ENCODE peak calls at places on chromosomes 5 and 9, in eight cellular contexts. One of them, this sample, is unnamed.
A peak's percentile ranks its signal among the peaks of the same experiment; 100 is the strongest.

GRCh38 chr5:149549461-149550266 is 1.6 kb downstream of the CSNK1A1 start:
- DNase-seq in suprapubic skin: peak; percentile 73
- DNase-seq in activated naive CD8-positive, alpha-beta T cell treated with anti-CD3 and anti-CD28 coated beads, Interleukin-2, amount 50 U/mL, for 24 hours: peak; percentile 26
- DNase-seq in nucleus accumbens: peak; percentile 52
- DNase-seq in fibroblast of mammary gland: peak; percentile 70
- DNase-seq in activated CD8-positive, alpha-beta memory T cell treated with anti-CD3 and anti-CD28 coated beads, Interleukin-2, amount 50 U/mL, for 4 hours: peak; percentile 18
- DNase-seq in HTR-8/SVneo: no peak
- DNase-seq in activated T-helper 9 cell treated with anti-CD3 and anti-CD28 coated beads, Interleukin-2, amount 50 U/mL, for 16 hours: peak; percentile 3
- DNase-seq in this sample: no peak

GRCh38 chr5:111859533-111860270 is 102.7 kb upstream of the NREP start:
- DNase-seq in fibroblast of mammary gland: peak; percentile 96
- DNase-seq in nucleus accumbens: no peak
- DNase-seq in suprapubic skin: no peak
- DNase-seq in activated T-helper 9 cell treated with anti-CD3 and anti-CD28 coated beads, Interleukin-2, amount 50 U/mL, for 16 hours: no peak
- DNase-seq in activated CD8-positive, alpha-beta memory T cell treated with anti-CD3 and anti-CD28 coated beads, Interleukin-2, amount 50 U/mL, for 4 hours: no peak
- DNase-seq in HTR-8/SVneo: peak; percentile 5
- DNase-seq in activated naive CD8-positive, alpha-beta T cell treated with anti-CD3 and anti-CD28 coated beads, Interleukin-2, amount 50 U/mL, for 24 hours: no peak
- DNase-seq in this sample: no peak

GRCh38 chr5:14193496-14193895 is 50.4 kb downstream of the TRIO start:
- DNase-seq in activated naive CD8-positive, alpha-beta T cell treated with anti-CD3 and anti-CD28 coated beads, Interleukin-2, amount 50 U/mL, for 24 hours: no peak
- DNase-seq in nucleus accumbens: no peak
- DNase-seq in suprapubic skin: no peak
- DNase-seq in fibroblast of mammary gland: peak; percentile 76
- DNase-seq in activated CD8-positive, alpha-beta memory T cell treated with anti-CD3 and anti-CD28 coated beads, Interleukin-2, amount 50 U/mL, for 4 hours: no peak
- DNase-seq in HTR-8/SVneo: no peak
- DNase-seq in activated T-helper 9 cell treated with anti-CD3 and anti-CD28 coated beads, Interleukin-2, amount 50 U/mL, for 16 hours: no peak
- DNase-seq in this sample: no peak

GRCh38 chr5:60961685-60962084 is 16.7 kb downstream of the NDUFAF2 start:
- DNase-seq in activated naive CD8-positive, alpha-beta T cell treated with anti-CD3 and anti-CD28 coated beads, Interleukin-2, amount 50 U/mL, for 24 hours: no peak
- DNase-seq in activated CD8-positive, alpha-beta memory T cell treated with anti-CD3 and anti-CD28 coated beads, Interleukin-2, amount 50 U/mL, for 4 hours: no peak
- DNase-seq in fibroblast of mammary gland: peak; percentile 57
- DNase-seq in nucleus accumbens: no peak
- DNase-seq in suprapubic skin: no peak
- DNase-seq in HTR-8/SVneo: no peak
- DNase-seq in activated T-helper 9 cell treated with anti-CD3 and anti-CD28 coated beads, Interleukin-2, amount 50 U/mL, for 16 hours: no peak
- DNase-seq in this sample: no peak

GRCh38 chr5:81852277-81853004 is 101.5 kb upstream of the SSBP2 start:
- DNase-seq in activated T-helper 9 cell treated with anti-CD3 and anti-CD28 coated beads, Interleukin-2, amount 50 U/mL, for 16 hours: no peak
- DNase-seq in activated CD8-positive, alpha-beta memory T cell treated with anti-CD3 and anti-CD28 coated beads, Interleukin-2, amount 50 U/mL, for 4 hours: no peak
- DNase-seq in nucleus accumbens: peak; percentile 37
- DNase-seq in fibroblast of mammary gland: peak; percentile 66
- DNase-seq in suprapubic skin: no peak
- DNase-seq in activated naive CD8-positive, alpha-beta T cell treated with anti-CD3 and anti-CD28 coated beads, Interleukin-2, amount 50 U/mL, for 24 hours: peak; percentile 14
- DNase-seq in HTR-8/SVneo: no peak
- DNase-seq in this sample: peak; percentile 31

GRCh38 chr5:146466521-146467349 is 19.6 kb downstream of the TCERG1 start:
- DNase-seq in activated CD8-positive, alpha-beta memory T cell treated with anti-CD3 and anti-CD28 coated beads, Interleukin-2, amount 50 U/mL, for 4 hours: no peak
- DNase-seq in HTR-8/SVneo: no peak
- DNase-seq in fibroblast of mammary gland: peak; percentile 29
- DNase-seq in activated T-helper 9 cell treated with anti-CD3 and anti-CD28 coated beads, Interleukin-2, amount 50 U/mL, for 16 hours: no peak
- DNase-seq in nucleus accumbens: no peak
- DNase-seq in suprapubic skin: no peak
- DNase-seq in activated naive CD8-positive, alpha-beta T cell treated with anti-CD3 and anti-CD28 coated beads, Interleukin-2, amount 50 U/mL, for 24 hours: no peak
- DNase-seq in this sample: no peak

GRCh38 chr5:171422902-171423663 is 3.6 kb downstream of the FGF18 start:
- DNase-seq in HTR-8/SVneo: no peak
- DNase-seq in activated T-helper 9 cell treated with anti-CD3 and anti-CD28 coated beads, Interleukin-2, amount 50 U/mL, for 16 hours: no peak
- DNase-seq in activated naive CD8-positive, alpha-beta T cell treated with anti-CD3 and anti-CD28 coated beads, Interleukin-2, amount 50 U/mL, for 24 hours: no peak
- DNase-seq in suprapubic skin: no peak
- DNase-seq in activated CD8-positive, alpha-beta memory T cell treated with anti-CD3 and anti-CD28 coated beads, Interleukin-2, amount 50 U/mL, for 4 hours: no peak
- DNase-seq in fibroblast of mammary gland: no peak
- DNase-seq in nucleus accumbens: no peak
- DNase-seq in this sample: no peak

GRCh38 chr5:119301947-119302346 is 53.9 kb upstream of the TNFAIP8 start:
- DNase-seq in activated CD8-positive, alpha-beta memory T cell treated with anti-CD3 and anti-CD28 coated beads, Interleukin-2, amount 50 U/mL, for 4 hours: no peak
- DNase-seq in suprapubic skin: no peak
- DNase-seq in activated naive CD8-positive, alpha-beta T cell treated with anti-CD3 and anti-CD28 coated beads, Interleukin-2, amount 50 U/mL, for 24 hours: no peak
- DNase-seq in nucleus accumbens: no peak
- DNase-seq in fibroblast of mammary gland: peak; percentile 53
- DNase-seq in HTR-8/SVneo: no peak
- DNase-seq in activated T-helper 9 cell treated with anti-CD3 and anti-CD28 coated beads, Interleukin-2, amount 50 U/mL, for 16 hours: no peak
- DNase-seq in this sample: no peak

GRCh38 chr5:73282383-73282782 is 109.4 kb downstream of the TMEM174 start:
- DNase-seq in activated T-helper 9 cell treated with anti-CD3 and anti-CD28 coated beads, Interleukin-2, amount 50 U/mL, for 16 hours: no peak
- DNase-seq in fibroblast of mammary gland: no peak
- DNase-seq in nucleus accumbens: no peak
- DNase-seq in suprapubic skin: no peak
- DNase-seq in HTR-8/SVneo: no peak
- DNase-seq in activated CD8-positive, alpha-beta memory T cell treated with anti-CD3 and anti-CD28 coated beads, Interleukin-2, amount 50 U/mL, for 4 hours: no peak
- DNase-seq in activated naive CD8-positive, alpha-beta T cell treated with anti-CD3 and anti-CD28 coated beads, Interleukin-2, amount 50 U/mL, for 24 hours: no peak
- DNase-seq in this sample: no peak

GRCh38 chr9:37944671-37945481 is 40.9 kb upstream of the SLC25A51 start:
- DNase-seq in nucleus accumbens: no peak
- DNase-seq in fibroblast of mammary gland: peak; percentile 15
- DNase-seq in suprapubic skin: no peak
- DNase-seq in HTR-8/SVneo: peak; percentile 48
- DNase-seq in activated naive CD8-positive, alpha-beta T cell treated with anti-CD3 and anti-CD28 coated beads, Interleukin-2, amount 50 U/mL, for 24 hours: no peak
- DNase-seq in activated CD8-positive, alpha-beta memory T cell treated with anti-CD3 and anti-CD28 coated beads, Interleukin-2, amount 50 U/mL, for 4 hours: no peak
- DNase-seq in activated T-helper 9 cell treated with anti-CD3 and anti-CD28 coated beads, Interleukin-2, amount 50 U/mL, for 16 hours: no peak
- DNase-seq in this sample: peak; percentile 87

GRCh38 chr5:54867310-54867944 is 118.0 kb downstream of the ESM1 start:
- DNase-seq in activated T-helper 9 cell treated with anti-CD3 and anti-CD28 coated beads, Interleukin-2, amount 50 U/mL, for 16 hours: no peak
- DNase-seq in nucleus accumbens: no peak
- DNase-seq in suprapubic skin: no peak
- DNase-seq in fibroblast of mammary gland: peak; percentile 74
- DNase-seq in activated CD8-positive, alpha-beta memory T cell treated with anti-CD3 and anti-CD28 coated beads, Interleukin-2, amount 50 U/mL, for 4 hours: no peak
- DNase-seq in activated naive CD8-positive, alpha-beta T cell treated with anti-CD3 and anti-CD28 coated beads, Interleukin-2, amount 50 U/mL, for 24 hours: no peak
- DNase-seq in HTR-8/SVneo: peak; percentile 60
- DNase-seq in this sample: peak; percentile 57

GRCh38 chr9:70569070-70569772 is 154.8 kb upstream of the KLF9 start:
- DNase-seq in activated naive CD8-positive, alpha-beta T cell treated with anti-CD3 and anti-CD28 coated beads, Interleukin-2, amount 50 U/mL, for 24 hours: no peak
- DNase-seq in fibroblast of mammary gland: peak; percentile 67
- DNase-seq in suprapubic skin: no peak
- DNase-seq in nucleus accumbens: no peak
- DNase-seq in activated T-helper 9 cell treated with anti-CD3 and anti-CD28 coated beads, Interleukin-2, amount 50 U/mL, for 16 hours: no peak
- DNase-seq in activated CD8-positive, alpha-beta memory T cell treated with anti-CD3 and anti-CD28 coated beads, Interleukin-2, amount 50 U/mL, for 4 hours: no peak
- DNase-seq in HTR-8/SVneo: no peak
- DNase-seq in this sample: no peak

GRCh38 chr9:17637229-17637628 is 58.4 kb downstream of the SH3GL2 start:
- DNase-seq in activated CD8-positive, alpha-beta memory T cell treated with anti-CD3 and anti-CD28 coated beads, Interleukin-2, amount 50 U/mL, for 4 hours: no peak
- DNase-seq in nucleus accumbens: no peak
- DNase-seq in suprapubic skin: no peak
- DNase-seq in activated T-helper 9 cell treated with anti-CD3 and anti-CD28 coated beads, Interleukin-2, amount 50 U/mL, for 16 hours: no peak
- DNase-seq in fibroblast of mammary gland: no peak
- DNase-seq in activated naive CD8-positive, alpha-beta T cell treated with anti-CD3 and anti-CD28 coated beads, Interleukin-2, amount 50 U/mL, for 24 hours: no peak
- DNase-seq in HTR-8/SVneo: no peak
- DNase-seq in this sample: no peak

GRCh38 chr5:21071986-21072385 is 1084.0 kb upstream of the CDH18 start:
- DNase-seq in suprapubic skin: no peak
- DNase-seq in activated CD8-positive, alpha-beta memory T cell treated with anti-CD3 and anti-CD28 coated beads, Interleukin-2, amount 50 U/mL, for 4 hours: no peak
- DNase-seq in activated T-helper 9 cell treated with anti-CD3 and anti-CD28 coated beads, Interleukin-2, amount 50 U/mL, for 16 hours: no peak
- DNase-seq in HTR-8/SVneo: no peak
- DNase-seq in fibroblast of mammary gland: no peak
- DNase-seq in activated naive CD8-positive, alpha-beta T cell treated with anti-CD3 and anti-CD28 coated beads, Interleukin-2, amount 50 U/mL, for 24 hours: no peak
- DNase-seq in nucleus accumbens: no peak
- DNase-seq in this sample: no peak

GRCh38 chr5:149747141-149747832 is 17.2 kb downstream of the PPARGC1B start:
- DNase-seq in activated naive CD8-positive, alpha-beta T cell treated with anti-CD3 and anti-CD28 coated beads, Interleukin-2, amount 50 U/mL, for 24 hours: no peak
- DNase-seq in suprapubic skin: no peak
- DNase-seq in nucleus accumbens: no peak
- DNase-seq in activated CD8-positive, alpha-beta memory T cell treated with anti-CD3 and anti-CD28 coated beads, Interleukin-2, amount 50 U/mL, for 4 hours: no peak
- DNase-seq in HTR-8/SVneo: no peak
- DNase-seq in activated T-helper 9 cell treated with anti-CD3 and anti-CD28 coated beads, Interleukin-2, amount 50 U/mL, for 16 hours: no peak
- DNase-seq in fibroblast of mammary gland: no peak
- DNase-seq in this sample: peak; percentile 96

GRCh38 chr9:19230356-19231125 is at the start of gene DENND4C:
- DNase-seq in activated CD8-positive, alpha-beta memory T cell treated with anti-CD3 and anti-CD28 coated beads, Interleukin-2, amount 50 U/mL, for 4 hours: peak; percentile 75
- DNase-seq in suprapubic skin: peak; percentile 90
- DNase-seq in nucleus accumbens: peak; percentile 85
- DNase-seq in HTR-8/SVneo: peak; percentile 73
- DNase-seq in activated T-helper 9 cell treated with anti-CD3 and anti-CD28 coated beads, Interleukin-2, amount 50 U/mL, for 16 hours: peak; percentile 72
- DNase-seq in activated naive CD8-positive, alpha-beta T cell treated with anti-CD3 and anti-CD28 coated beads, Interleukin-2, amount 50 U/mL, for 24 hours: peak; percentile 77
- DNase-seq in fibroblast of mammary gland: peak; percentile 78
- DNase-seq in this sample: peak; percentile 68

GRCh38 chr9:21311888-21312287 is 6.8 kb upstream of the IFNA5 start:
- DNase-seq in suprapubic skin: no peak
- DNase-seq in HTR-8/SVneo: no peak
- DNase-seq in nucleus accumbens: no peak
- DNase-seq in fibroblast of mammary gland: no peak
- DNase-seq in activated CD8-positive, alpha-beta memory T cell treated with anti-CD3 and anti-CD28 coated beads, Interleukin-2, amount 50 U/mL, for 4 hours: no peak
- DNase-seq in activated T-helper 9 cell treated with anti-CD3 and anti-CD28 coated beads, Interleukin-2, amount 50 U/mL, for 16 hours: no peak
- DNase-seq in activated naive CD8-positive, alpha-beta T cell treated with anti-CD3 and anti-CD28 coated beads, Interleukin-2, amount 50 U/mL, for 24 hours: no peak
- DNase-seq in this sample: no peak

GRCh38 chr9:91197232-91198181 is 164.2 kb downstream of the AUH start:
- DNase-seq in activated naive CD8-positive, alpha-beta T cell treated with anti-CD3 and anti-CD28 coated beads, Interleukin-2, amount 50 U/mL, for 24 hours: no peak
- DNase-seq in activated T-helper 9 cell treated with anti-CD3 and anti-CD28 coated beads, Interleukin-2, amount 50 U/mL, for 16 hours: no peak
- DNase-seq in fibroblast of mammary gland: peak; percentile 100
- DNase-seq in suprapubic skin: peak; percentile 86
- DNase-seq in nucleus accumbens: no peak
- DNase-seq in HTR-8/SVneo: peak; percentile 48
- DNase-seq in activated CD8-positive, alpha-beta memory T cell treated with anti-CD3 and anti-CD28 coated beads, Interleukin-2, amount 50 U/mL, for 4 hours: no peak
- DNase-seq in this sample: peak; percentile 88

GRCh38 chr5:157308826-157309465 is 43.0 kb downstream of the CYFIP2 start:
- DNase-seq in HTR-8/SVneo: no peak
- DNase-seq in activated naive CD8-positive, alpha-beta T cell treated with anti-CD3 and anti-CD28 coated beads, Interleukin-2, amount 50 U/mL, for 24 hours: no peak
- DNase-seq in nucleus accumbens: no peak
- DNase-seq in suprapubic skin: no peak
- DNase-seq in fibroblast of mammary gland: peak; percentile 73
- DNase-seq in activated T-helper 9 cell treated with anti-CD3 and anti-CD28 coated beads, Interleukin-2, amount 50 U/mL, for 16 hours: no peak
- DNase-seq in activated CD8-positive, alpha-beta memory T cell treated with anti-CD3 and anti-CD28 coated beads, Interleukin-2, amount 50 U/mL, for 4 hours: no peak
- DNase-seq in this sample: no peak

GRCh38 chr9:91978739-91979414 is 28.8 kb upstream of the ROR2 start:
- DNase-seq in activated T-helper 9 cell treated with anti-CD3 and anti-CD28 coated beads, Interleukin-2, amount 50 U/mL, for 16 hours: no peak
- DNase-seq in HTR-8/SVneo: peak; percentile 77
- DNase-seq in fibroblast of mammary gland: peak; percentile 86
- DNase-seq in activated CD8-positive, alpha-beta memory T cell treated with anti-CD3 and anti-CD28 coated beads, Interleukin-2, amount 50 U/mL, for 4 hours: no peak
- DNase-seq in activated naive CD8-positive, alpha-beta T cell treated with anti-CD3 and anti-CD28 coated beads, Interleukin-2, amount 50 U/mL, for 24 hours: no peak
- DNase-seq in nucleus accumbens: no peak
- DNase-seq in suprapubic skin: no peak
- DNase-seq in this sample: no peak

GRCh38 chr5:134131165-134131564 is 16.7 kb downstream of the TCF7 start:
- DNase-seq in activated naive CD8-positive, alpha-beta T cell treated with anti-CD3 and anti-CD28 coated beads, Interleukin-2, amount 50 U/mL, for 24 hours: peak; percentile 69
- DNase-seq in activated CD8-positive, alpha-beta memory T cell treated with anti-CD3 and anti-CD28 coated beads, Interleukin-2, amount 50 U/mL, for 4 hours: peak; percentile 59
- DNase-seq in activated T-helper 9 cell treated with anti-CD3 and anti-CD28 coated beads, Interleukin-2, amount 50 U/mL, for 16 hours: no peak
- DNase-seq in nucleus accumbens: no peak
- DNase-seq in HTR-8/SVneo: no peak
- DNase-seq in fibroblast of mammary gland: no peak
- DNase-seq in suprapubic skin: no peak
- DNase-seq in this sample: no peak

GRCh38 chr5:154646841-154647759 is 108.1 kb upstream of the LARP1 start:
- DNase-seq in activated T-helper 9 cell treated with anti-CD3 and anti-CD28 coated beads, Interleukin-2, amount 50 U/mL, for 16 hours: no peak
- DNase-seq in activated naive CD8-positive, alpha-beta T cell treated with anti-CD3 and anti-CD28 coated beads, Interleukin-2, amount 50 U/mL, for 24 hours: peak; percentile 44
- DNase-seq in activated CD8-positive, alpha-beta memory T cell treated with anti-CD3 and anti-CD28 coated beads, Interleukin-2, amount 50 U/mL, for 4 hours: peak; percentile 40
- DNase-seq in suprapubic skin: no peak
- DNase-seq in HTR-8/SVneo: no peak
- DNase-seq in fibroblast of mammary gland: peak; percentile 24
- DNase-seq in nucleus accumbens: no peak
- DNase-seq in this sample: peak; percentile 44

GRCh38 chr9:16796304-16796825 is 74.1 kb downstream of the BNC2 start:
- DNase-seq in activated T-helper 9 cell treated with anti-CD3 and anti-CD28 coated beads, Interleukin-2, amount 50 U/mL, for 16 hours: no peak
- DNase-seq in activated CD8-positive, alpha-beta memory T cell treated with anti-CD3 and anti-CD28 coated beads, Interleukin-2, amount 50 U/mL, for 4 hours: no peak
- DNase-seq in activated naive CD8-positive, alpha-beta T cell treated with anti-CD3 and anti-CD28 coated beads, Interleukin-2, amount 50 U/mL, for 24 hours: no peak
- DNase-seq in fibroblast of mammary gland: no peak
- DNase-seq in HTR-8/SVneo: no peak
- DNase-seq in nucleus accumbens: no peak
- DNase-seq in suprapubic skin: no peak
- DNase-seq in this sample: no peak

GRCh38 chr9:86856259-86856658 is 91.0 kb downstream of the GAS1 start:
- DNase-seq in HTR-8/SVneo: no peak
- DNase-seq in nucleus accumbens: no peak
- DNase-seq in fibroblast of mammary gland: peak; percentile 8
- DNase-seq in activated naive CD8-positive, alpha-beta T cell treated with anti-CD3 and anti-CD28 coated beads, Interleukin-2, amount 50 U/mL, for 24 hours: no peak
- DNase-seq in activated T-helper 9 cell treated with anti-CD3 and anti-CD28 coated beads, Interleukin-2, amount 50 U/mL, for 16 hours: no peak
- DNase-seq in suprapubic skin: no peak
- DNase-seq in activated CD8-positive, alpha-beta memory T cell treated with anti-CD3 and anti-CD28 coated beads, Interleukin-2, amount 50 U/mL, for 4 hours: no peak
- DNase-seq in this sample: no peak

GRCh38 chr5:3394877-3395599 is 200.6 kb upstream of the IRX1 start:
- DNase-seq in activated CD8-positive, alpha-beta memory T cell treated with anti-CD3 and anti-CD28 coated beads, Interleukin-2, amount 50 U/mL, for 4 hours: no peak
- DNase-seq in nucleus accumbens: no peak
- DNase-seq in suprapubic skin: no peak
- DNase-seq in activated T-helper 9 cell treated with anti-CD3 and anti-CD28 coated beads, Interleukin-2, amount 50 U/mL, for 16 hours: no peak
- DNase-seq in activated naive CD8-positive, alpha-beta T cell treated with anti-CD3 and anti-CD28 coated beads, Interleukin-2, amount 50 U/mL, for 24 hours: no peak
- DNase-seq in HTR-8/SVneo: no peak
- DNase-seq in fibroblast of mammary gland: no peak
- DNase-seq in this sample: no peak

GRCh38 chr9:127934986-127935385 is 2.7 kb downstream of the DPM2 start:
- DNase-seq in activated CD8-positive, alpha-beta memory T cell treated with anti-CD3 and anti-CD28 coated beads, Interleukin-2, amount 50 U/mL, for 4 hours: no peak
- DNase-seq in HTR-8/SVneo: no peak
- DNase-seq in activated naive CD8-positive, alpha-beta T cell treated with anti-CD3 and anti-CD28 coated beads, Interleukin-2, amount 50 U/mL, for 24 hours: no peak
- DNase-seq in fibroblast of mammary gland: no peak
- DNase-seq in activated T-helper 9 cell treated with anti-CD3 and anti-CD28 coated beads, Interleukin-2, amount 50 U/mL, for 16 hours: no peak
- DNase-seq in nucleus accumbens: no peak
- DNase-seq in suprapubic skin: no peak
- DNase-seq in this sample: no peak

GRCh38 chr5:55771175-55771655 is 33.4 kb downstream of the DDX4 start:
- DNase-seq in activated T-helper 9 cell treated with anti-CD3 and anti-CD28 coated beads, Interleukin-2, amount 50 U/mL, for 16 hours: no peak
- DNase-seq in fibroblast of mammary gland: peak; percentile 2
- DNase-seq in activated CD8-positive, alpha-beta memory T cell treated with anti-CD3 and anti-CD28 coated beads, Interleukin-2, amount 50 U/mL, for 4 hours: no peak
- DNase-seq in activated naive CD8-positive, alpha-beta T cell treated with anti-CD3 and anti-CD28 coated beads, Interleukin-2, amount 50 U/mL, for 24 hours: no peak
- DNase-seq in suprapubic skin: no peak
- DNase-seq in nucleus accumbens: no peak
- DNase-seq in HTR-8/SVneo: no peak
- DNase-seq in this sample: no peak

GRCh38 chr5:79495311-79495710 is 18.6 kb downstream of the HOMER1 start:
- DNase-seq in HTR-8/SVneo: no peak
- DNase-seq in activated naive CD8-positive, alpha-beta T cell treated with anti-CD3 and anti-CD28 coated beads, Interleukin-2, amount 50 U/mL, for 24 hours: no peak
- DNase-seq in fibroblast of mammary gland: no peak
- DNase-seq in activated T-helper 9 cell treated with anti-CD3 and anti-CD28 coated beads, Interleukin-2, amount 50 U/mL, for 16 hours: no peak
- DNase-seq in nucleus accumbens: no peak
- DNase-seq in suprapubic skin: no peak
- DNase-seq in activated CD8-positive, alpha-beta memory T cell treated with anti-CD3 and anti-CD28 coated beads, Interleukin-2, amount 50 U/mL, for 4 hours: no peak
- DNase-seq in this sample: peak; percentile 16

GRCh38 chr9:115234094-115234493 is 116.1 kb upstream of the TNC start:
- DNase-seq in fibroblast of mammary gland: peak; percentile 94
- DNase-seq in activated T-helper 9 cell treated with anti-CD3 and anti-CD28 coated beads, Interleukin-2, amount 50 U/mL, for 16 hours: no peak
- DNase-seq in HTR-8/SVneo: peak; percentile 54
- DNase-seq in activated CD8-positive, alpha-beta memory T cell treated with anti-CD3 and anti-CD28 coated beads, Interleukin-2, amount 50 U/mL, for 4 hours: no peak
- DNase-seq in activated naive CD8-positive, alpha-beta T cell treated with anti-CD3 and anti-CD28 coated beads, Interleukin-2, amount 50 U/mL, for 24 hours: no peak
- DNase-seq in nucleus accumbens: no peak
- DNase-seq in suprapubic skin: no peak
- DNase-seq in this sample: peak; percentile 69